ENCODE peak calls at places on chromosome 18, in six cellular contexts. One of them, this sample, is unnamed.

GRCh38 chr18:74949611-74950010 is 259.3 kb downstream of the PTGR3 start:
- DNase-seq in tibial nerve: no peak
- DNase-seq in amygdala: no peak
- DNase-seq in C1 segment of cervical spinal cord: no peak
- DNase-seq in occipital lobe: no peak
- DNase-seq in NCI-H774: no peak
- DNase-seq in this sample: no peak

GRCh38 chr18:45920367-45920766 is 46.8 kb downstream of the EPG5 start:
- DNase-seq in tibial nerve: peak; percentile 61
- DNase-seq in amygdala: peak; percentile 20
- DNase-seq in C1 segment of cervical spinal cord: peak; percentile 40
- DNase-seq in occipital lobe: peak; percentile 3
- DNase-seq in NCI-H774: peak; percentile 58
- DNase-seq in this sample: peak; percentile 20

GRCh38 chr18:8822643-8823042 is 117.3 kb downstream of the MTCL1 start:
- DNase-seq in tibial nerve: no peak
- DNase-seq in amygdala: no peak
- DNase-seq in C1 segment of cervical spinal cord: no peak
- DNase-seq in occipital lobe: no peak
- DNase-seq in NCI-H774: no peak
- DNase-seq in this sample: no peak

GRCh38 chr18:59744271-59744721 is 47.1 kb upstream of the CCBE1 start:
- DNase-seq in tibial nerve: no peak
- DNase-seq in amygdala: no peak
- DNase-seq in C1 segment of cervical spinal cord: no peak
- DNase-seq in occipital lobe: no peak
- DNase-seq in NCI-H774: no peak
- DNase-seq in this sample: no peak

GRCh38 chr18:75422341-75422910 is 5.1 kb downstream of the SMIM21 start:
- DNase-seq in tibial nerve: no peak
- DNase-seq in amygdala: no peak
- DNase-seq in C1 segment of cervical spinal cord: no peak
- DNase-seq in occipital lobe: no peak
- DNase-seq in NCI-H774: no peak
- DNase-seq in this sample: no peak

GRCh38 chr18:74541703-74542555 is 7.6 kb downstream of the CNDP1 start:
- DNase-seq in tibial nerve: no peak
- DNase-seq in amygdala: no peak
- DNase-seq in C1 segment of cervical spinal cord: peak; percentile 69
- DNase-seq in occipital lobe: peak; percentile 26
- DNase-seq in NCI-H774: no peak
- DNase-seq in this sample: no peak

GRCh38 chr18:59691046-59691395 is 6.2 kb downstream of the CCBE1 start:
- DNase-seq in tibial nerve: no peak
- DNase-seq in amygdala: no peak
- DNase-seq in C1 segment of cervical spinal cord: no peak
- DNase-seq in occipital lobe: no peak
- DNase-seq in NCI-H774: no peak
- DNase-seq in this sample: no peak

GRCh38 chr18:46098616-46098933 is 479 bp upstream of the ATP5F1A start:
- DNase-seq in tibial nerve: no peak
- DNase-seq in amygdala: no peak
- DNase-seq in C1 segment of cervical spinal cord: no peak
- DNase-seq in occipital lobe: no peak
- DNase-seq in NCI-H774: no peak
- DNase-seq in this sample: no peak

GRCh38 chr18:74351354-74351753 is 35.7 kb downstream of the C18orf63 start:
- DNase-seq in tibial nerve: no peak
- DNase-seq in amygdala: no peak
- DNase-seq in C1 segment of cervical spinal cord: no peak
- DNase-seq in occipital lobe: no peak
- DNase-seq in NCI-H774: no peak
- DNase-seq in this sample: no peak

GRCh38 chr18:39184176-39184575 is 1618.6 kb upstream of the CELF4 start:
- DNase-seq in tibial nerve: no peak
- DNase-seq in amygdala: no peak
- DNase-seq in C1 segment of cervical spinal cord: no peak
- DNase-seq in occipital lobe: no peak
- DNase-seq in NCI-H774: no peak
- DNase-seq in this sample: no peak

GRCh38 chr18:55838841-55839240 is 250.8 kb upstream of the TCF4 start:
- DNase-seq in tibial nerve: no peak
- DNase-seq in amygdala: no peak
- DNase-seq in C1 segment of cervical spinal cord: no peak
- DNase-seq in occipital lobe: no peak
- DNase-seq in NCI-H774: no peak
- DNase-seq in this sample: no peak

GRCh38 chr18:12460874-12461273 is 53.1 kb downstream of the PRELID3A start:
- DNase-seq in tibial nerve: no peak
- DNase-seq in amygdala: no peak
- DNase-seq in C1 segment of cervical spinal cord: no peak
- DNase-seq in occipital lobe: no peak
- DNase-seq in NCI-H774: no peak
- DNase-seq in this sample: no peak

GRCh38 chr18:48951448-48952286 is 902 bp upstream of the SMAD7 start:
- DNase-seq in tibial nerve: peak; percentile 64
- DNase-seq in amygdala: peak; percentile 76
- DNase-seq in C1 segment of cervical spinal cord: peak; percentile 93
- DNase-seq in occipital lobe: peak; percentile 74
- DNase-seq in NCI-H774: peak; percentile 90
- DNase-seq in this sample: no peak

GRCh38 chr18:10078053-10078452 is 164.2 kb downstream of the VAPA start:
- DNase-seq in tibial nerve: no peak
- DNase-seq in amygdala: no peak
- DNase-seq in C1 segment of cervical spinal cord: no peak
- DNase-seq in occipital lobe: no peak
- DNase-seq in NCI-H774: no peak
- DNase-seq in this sample: no peak

GRCh38 chr18:5707586-5707985 is 163.8 kb upstream of the EPB41L3 start:
- DNase-seq in tibial nerve: no peak
- DNase-seq in amygdala: no peak
- DNase-seq in C1 segment of cervical spinal cord: no peak
- DNase-seq in occipital lobe: no peak
- DNase-seq in NCI-H774: no peak
- DNase-seq in this sample: no peak